ENCODE peak calls at places on chromosomes 5 and 9, in nine cellular contexts. V is T47D; I is left colon; K is NCI-H526 treated with DMSO at 0.1 percent for 48 hours; C is NCI-H2107; H is CD4-positive, alpha-beta memory T cell; D is activated CD4-positive, alpha-beta T cell treated with anti-CD3 and anti-CD28 coated beads, Interleukin-2, amount 10 ng/mL, durations not matched to agents 7 days and 5 days; S is OCI-LY7; A is NCI-H1417. F is an unnamed sample.

GRCh38 chr5:98489021-98489420 is 284.4 kb upstream of the RGMB start:
- DNase-seq in V (no peak), I (no peak), K (no peak), C (no peak), H (no peak), D (no peak), S (no peak), A (no peak), F (no peak)

GRCh38 chr9:98391884-98392283 is 136.4 kb upstream of the TBC1D2 start:
- DNase-seq in V (no peak), I (no peak), K (no peak), C (no peak), H (no peak), D (peak), S (no peak), A (no peak), F (no peak)

GRCh38 chr5:176762489-176762888 is 47.9 kb upstream of the UNC5A start:
- DNase-seq in V (no peak), I (no peak), K (no peak), C (no peak), H (no peak), D (no peak), S (no peak), A (no peak), F (no peak)

GRCh38 chr9:126809068-126809467 is 4.2 kb downstream of the ZBTB43 start:
- DNase-seq in V (no peak), I (no peak), K (no peak), C (no peak), H (no peak), D (no peak), S (no peak), A (no peak), F (no peak)

GRCh38 chr5:40399349-40399748 is 280.4 kb upstream of the PTGER4 start:
- DNase-seq in V (no peak), I (no peak), K (no peak), C (no peak), H (no peak), D (no peak), S (no peak), A (no peak), F (no peak)

GRCh38 chr5:153571157-153571556 is 80.7 kb downstream of the GRIA1 start:
- DNase-seq in V (no peak), I (no peak), K (no peak), C (no peak), H (no peak), D (no peak), S (no peak), A (no peak), F (no peak)

GRCh38 chr9:121612511-121612998 is 38.9 kb upstream of the DAB2IP start:
- DNase-seq in V (no peak), I (peak), K (no peak), C (no peak), H (no peak), D (no peak), S (no peak), A (no peak), F (no peak)

GRCh38 chr5:168140256-168140655 is 151.2 kb upstream of the WWC1 start:
- DNase-seq in V (no peak), I (no peak), K (no peak), C (no peak), H (no peak), D (no peak), S (no peak), A (no peak), F (no peak)

GRCh38 chr5:95620870-95621838 is 1.3 kb downstream of the GPR150 start:
- DNase-seq in V (no peak), I (peak), K (peak), C (no peak), H (peak), D (peak), S (no peak), A (peak), F (peak)

GRCh38 chr9:99169982-99170761 is 51.6 kb downstream of the ALG2 start:
- DNase-seq in V (no peak), I (no peak), K (peak), C (no peak), H (no peak), D (no peak), S (no peak), A (no peak), F (no peak)

GRCh38 chr5:149747833-149748366 is 17.8 kb downstream of the PPARGC1B start:
- DNase-seq in V (no peak), I (no peak), K (no peak), C (no peak), H (no peak), D (no peak), S (no peak), A (no peak), F (no peak)

GRCh38 chr5:67058998-67059746 is 137.4 kb downstream of the CD180 start:
- DNase-seq in V (no peak), I (no peak), K (no peak), C (no peak), H (no peak), D (no peak), S (no peak), A (no peak), F (no peak)

GRCh38 chr9:15509931-15510788 is 610 bp downstream of the PSIP1 start:
- DNase-seq in V (peak), I (peak), K (peak), C (no peak), H (peak), D (peak), S (peak), A (peak), F (no peak)

GRCh38 chr9:20929276-20929675 is 102.2 kb downstream of the HACD4 start:
- DNase-seq in V (no peak), I (no peak), K (no peak), C (no peak), H (no peak), D (no peak), S (no peak), A (no peak), F (no peak)

GRCh38 chr9:109064963-109065701 is 51.8 kb upstream of the CTNNAL1 start:
- DNase-seq in V (no peak), I (no peak), K (no peak), C (no peak), H (no peak), D (no peak), S (no peak), A (no peak), F (no peak)

GRCh38 chr9:129237195-129237611 is 59.1 kb upstream of the IER5L start:
- DNase-seq in V (no peak), I (no peak), K (no peak), C (no peak), H (peak), D (peak), S (peak), A (no peak), F (peak)

GRCh38 chr9:2017209-2017458 is 2.0 kb downstream of the SMARCA2 start:
- DNase-seq in V (no peak), I (no peak), K (no peak), C (no peak), H (no peak), D (no peak), S (no peak), A (no peak), F (no peak)